ENCODE peak calls at places on chromosomes 5 and 9, in five cellular contexts. V, X, G, Y and B are unnamed samples. For H3K4me1, the result is how much of the 10 kb centered on the place peaks cover.

GRCh38 chr9:113997610-113998009 is 80.5 kb downstream of the AMBP start:
- DNase-seq in G (no peak), X (no peak), V (no peak), Y (no peak), B (peak)

GRCh38 chr5:11385901-11386293 is 518.3 kb downstream of the CTNND2 start:
- DNase-seq in G (no peak), Y (no peak), X (no peak), V (no peak), B (no peak)

GRCh38 chr5:56409331-56410190 is 176.4 kb upstream of the ANKRD55 start:
- DNase-seq in G (peak), V (no peak), Y (peak), X (peak), B (peak)

GRCh38 chr5:54274944-54275343 is 35.4 kb downstream of the ARL15 start:
- DNase-seq in Y (no peak), G (no peak), V (no peak), X (no peak), B (no peak)

GRCh38 chr5:181173420-181174342 is 26.3 kb downstream of the OR2V2 start:
- DNase-seq in X (peak), G (no peak), Y (no peak), V (no peak), B (no peak)

GRCh38 chr5:178288373-178289368 is 56.1 kb upstream of the PHYKPL start:
- DNase-seq in X (peak), V (peak), G (no peak), Y (peak), B (no peak)

GRCh38 chr9:126722252-126722921 is 82.5 kb upstream of the ZBTB43 start:
- DNase-seq in Y (peak), X (peak), G (peak), V (peak), B (peak)

GRCh38 chr5:96657068-96657467 is 5.1 kb upstream of the CAST start:
- DNase-seq in X (peak), V (no peak), Y (peak), G (peak), B (no peak)

GRCh38 chr5:2206244-2207108 is 323.8 kb upstream of the IRX4 start:
- DNase-seq in G (no peak), V (no peak), X (no peak), Y (no peak), B (no peak)

GRCh38 chr5:91079037-91079436 is 304.1 kb downstream of the ARRDC3 start:
- DNase-seq in V (no peak), Y (no peak), X (peak), G (peak), B (no peak)

GRCh38 chr9:121450241-121450640 is 49.4 kb downstream of the GGTA1 start:
- DNase-seq in G (no peak), V (no peak), X (no peak), Y (no peak), B (no peak)

GRCh38 chr5:38258037-38258318 is 381 bp upstream of the EGFLAM start:
- DNase-seq in G (no peak), Y (no peak), V (no peak), X (no peak), B (no peak)
- H3K4me3 ChIP-seq in G (no peak), Y (peak), V (peak), X (no peak), B (peak)

GRCh38 chr5:76602094-76602726 is 21.0 kb downstream of the F2RL2 start:
- DNase-seq in X (peak), G (peak), Y (no peak), V (no peak), B (no peak)
- TF ChIP-seq CTCF in X (peak), G (peak), Y (no peak), V (no peak), B (no peak)

DNA sequence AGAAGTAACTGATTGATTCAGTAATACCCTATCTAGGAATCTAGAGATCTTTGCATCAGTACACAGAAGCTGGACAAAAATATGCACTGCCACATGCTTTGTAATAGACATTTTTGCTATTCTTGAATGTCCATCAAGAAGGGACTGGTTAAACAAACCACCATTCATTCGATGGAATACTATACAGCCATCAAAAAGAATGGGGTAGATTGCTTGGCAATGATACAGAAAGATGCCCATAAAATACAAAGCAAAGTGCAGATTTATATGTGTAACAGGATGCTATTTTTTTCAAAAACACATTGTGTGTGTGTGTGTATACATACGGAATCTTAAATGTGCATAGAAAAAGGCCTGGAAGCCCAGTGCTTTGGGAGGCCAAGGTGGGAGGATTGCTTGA is 7.6 kb downstream of the TNIP1 start:
- DNase-seq in V (no peak), Y (no peak), G (no peak), X (no peak), B (no peak)
- H3K4me1 ChIP-seq in V (half or more), Y (under half), G (under half), X (half or more), B (under half)

GRCh38 chr5:45113726-45114125 is 305.0 kb downstream of the MRPS30 start:
- DNase-seq in V (no peak), G (no peak), Y (no peak), X (no peak), B (no peak)

GRCh38 chr5:45105491-45105994 is 296.8 kb downstream of the MRPS30 start:
- DNase-seq in V (no peak), G (no peak), X (no peak), Y (no peak), B (no peak)

GRCh38 chr5:45110399-45110798 is 301.7 kb downstream of the MRPS30 start:
- DNase-seq in Y (no peak), X (no peak), V (no peak), G (no peak), B (no peak)

GRCh38 chr5:45109062-45109461 is 300.3 kb downstream of the MRPS30 start:
- DNase-seq in V (no peak), X (no peak), G (no peak), Y (no peak), B (no peak)

GRCh38 chr5:45109636-45110035 is 300.9 kb downstream of the MRPS30 start:
- DNase-seq in G (no peak), V (no peak), X (no peak), Y (no peak), B (no peak)
- H3K4me3 ChIP-seq in G (no peak), V (no peak), X (no peak), Y (no peak), B (no peak)

DNA sequence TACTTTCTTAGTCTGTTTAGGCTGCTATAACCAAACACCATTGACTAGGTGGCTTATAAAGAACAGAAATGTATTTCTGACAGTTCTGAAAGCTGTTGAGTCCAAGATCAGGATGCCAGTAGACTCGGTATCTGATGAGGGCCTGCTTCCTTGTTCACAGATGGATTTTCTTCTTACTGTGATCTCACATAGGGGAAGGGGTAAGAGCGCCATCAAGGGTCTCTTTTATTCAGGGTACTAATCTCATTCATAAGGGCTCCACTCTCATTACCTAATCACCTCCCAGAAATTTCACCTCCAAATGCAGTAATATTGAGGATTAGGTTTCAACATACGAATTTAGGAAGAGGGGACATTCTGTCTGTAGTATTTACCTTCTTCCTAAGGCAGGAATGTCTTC is 384.0 kb upstream of the DMAC1 start:
- DNase-seq in G (no peak), X (no peak), Y (no peak), V (no peak), B (no peak)
- TF ChIP-seq CTCF in G (no peak), X (no peak), Y (no peak), V (no peak), B (no peak)

GRCh38 chr9:95017661-95018060 is 291.2 kb downstream of the AOPEP start:
- DNase-seq in Y (no peak), V (no peak), X (peak), G (peak), B (no peak)

GRCh38 chr9:95018099-95018927 is 291.8 kb downstream of the AOPEP start:
- DNase-seq in V (no peak), X (peak), G (peak), Y (no peak), B (no peak)

GRCh38 chr9:95014917-95015316 is 288.4 kb downstream of the AOPEP start:
- DNase-seq in Y (no peak), G (no peak), V (no peak), X (no peak), B (no peak)

GRCh38 chr9:95015569-95015968 is 289.1 kb downstream of the AOPEP start:
- DNase-seq in Y (no peak), G (no peak), V (no peak), X (no peak), B (no peak)

DNA sequence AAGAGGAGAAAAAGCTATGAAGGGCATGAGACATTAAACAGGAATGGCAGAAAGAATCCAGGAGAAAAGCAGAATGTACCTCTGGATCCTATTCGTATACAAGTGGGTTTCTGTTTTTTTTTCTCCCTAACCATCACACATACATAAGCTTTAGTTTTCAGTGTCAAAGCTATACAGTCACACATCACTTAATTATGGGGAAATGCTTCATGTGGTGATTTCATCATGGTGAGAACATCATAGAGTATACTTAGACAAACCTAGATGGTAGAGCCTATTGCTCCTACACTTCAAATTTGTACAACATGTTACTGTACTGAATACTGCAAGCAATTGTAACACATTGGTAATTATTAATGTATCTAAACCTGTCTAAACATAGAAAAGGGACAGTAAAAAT is 290.6 kb downstream of the AOPEP start:
- DNase-seq in X (no peak), G (peak), Y (no peak), V (no peak), B (no peak)
- H3K4me1 ChIP-seq in X (under half), G (under half), Y (under half), V (under half), B (under half)

GRCh38 chr5:141514330-141515111 is 25.6 kb downstream of the PCDHGC5 start:
- DNase-seq in G (no peak), X (no peak), V (no peak), Y (no peak), B (no peak)
- H3K4me3 ChIP-seq in G (no peak), X (no peak), V (peak), Y (peak), B (no peak)